ENCODE peak calls at places on chromosomes 7 and 10, in five cellular contexts. G is CD4-positive, alpha-beta T cell; U is activated naive CD4-positive, alpha-beta T cell treated with anti-CD3 and anti-CD28 coated beads, Interleukin-2, amount 50 U/mL, for 16 hours; T is H9; B is thoracic aorta. P is an unnamed sample.

GRCh38 chr7:97064972-97065587 is 40.4 kb upstream of the DLX5 start:
- DNase-seq in G (no peak), T (no peak), B (no peak), U (no peak), P (peak)

GRCh38 chr10:1102392-1102791 is 46.2 kb downstream of the WDR37 start:
- DNase-seq in U (peak), T (no peak), G (no peak), B (no peak), P (no peak)

GRCh38 chr7:20327047-20327446 is 3.7 kb upstream of the ITGB8 start:
- DNase-seq in T (no peak), B (no peak), U (no peak), G (no peak), P (no peak)

GRCh38 chr7:131109011-131109756 is 218.5 kb upstream of the MKLN1 start:
- DNase-seq in U (no peak), G (no peak), B (no peak), T (no peak), P (no peak)

GRCh38 chr10:97117372-97117771 is 68.4 kb downstream of the SLIT1 start:
- DNase-seq in G (no peak), T (no peak), B (no peak), U (no peak), P (no peak)

GRCh38 chr10:119750391-119751230 is 24.8 kb downstream of the INPP5F start:
- DNase-seq in B (peak), G (peak), T (peak), U (peak), P (peak)

GRCh38 chr10:122089343-122090015 is 100.5 kb downstream of the TACC2 start:
- DNase-seq in U (no peak), G (no peak), T (no peak), B (no peak), P (no peak)

GRCh38 chr10:61000769-61001730 is 57.1 kb upstream of the RHOBTB1 start:
- DNase-seq in B (no peak), U (no peak), T (peak), G (no peak), P (no peak)

GRCh38 chr7:4694653-4695335 is 12.7 kb downstream of the FOXK1 start:
- DNase-seq in T (no peak), U (no peak), B (peak), G (no peak), P (no peak)

GRCh38 chr7:94483843-94484242 is 25.8 kb upstream of the CASD1 start:
- DNase-seq in G (no peak), U (no peak), B (no peak), T (no peak), P (no peak)

GRCh38 chr7:128738570-128739047 is 550 bp upstream of the CALU start:
- DNase-seq in B (peak), T (no peak), U (peak), G (no peak), P (peak)

GRCh38 chr10:18087398-18087797 is 52.8 kb upstream of the CACNB2 start:
- DNase-seq in G (no peak), U (no peak), B (no peak), T (no peak), P (no peak)

GRCh38 chr10:102352066-102352715 is 43.3 kb upstream of the NFKB2 start:
- DNase-seq in T (peak), B (no peak), U (peak), G (peak), P (no peak)

GRCh38 chr10:49616421-49617230 is 2.8 kb downstream of the CHAT start:
- DNase-seq in U (no peak), T (peak), B (no peak), G (no peak), P (no peak)

GRCh38 chr10:44731271-44731670 is 179.9 kb upstream of the TMEM72 start:
- DNase-seq in U (no peak), B (no peak), G (no peak), T (no peak), P (no peak)

GRCh38 chr7:37247881-37248280 is 200.8 kb downstream of the ELMO1 start:
- DNase-seq in T (peak), B (no peak), G (no peak), U (no peak), P (no peak)

GRCh38 chr7:92793656-92794205 is 42.6 kb downstream of the CDK6 start:
- DNase-seq in T (no peak), G (no peak), U (no peak), B (no peak), P (no peak)

GRCh38 chr10:15589109-15589508 is 130.6 kb downstream of the ITGA8 start:
- DNase-seq in B (no peak), G (no peak), T (no peak), U (no peak), P (no peak)

GRCh38 chr10:97427571-97428179 is 1.7 kb downstream of the PGAM1 start:
- DNase-seq in T (peak), G (no peak), U (no peak), B (no peak), P (no peak)

P was measured in brain pericyte.